ENCODE peak calls at places on chromosome 2, in six cellular contexts. One of them, this sample, is unnamed.

GRCh38 chr2:15769676-15770075 is 170.7 kb upstream of the MYCN start:
- DNase-seq in body of pancreas: no peak
- DNase-seq in GM06990: no peak
- DNase-seq in nephron progenitor cell: no peak
- DNase-seq in cardiac fibroblast: no peak
- DNase-seq in tibial artery: no peak
- DNase-seq in this sample: no peak

GRCh38 chr2:194383404-194383803 is 1273.6 kb upstream of the SLC39A10 start:
- DNase-seq in body of pancreas: no peak
- DNase-seq in GM06990: no peak
- DNase-seq in nephron progenitor cell: peak
- DNase-seq in cardiac fibroblast: peak
- DNase-seq in tibial artery: no peak
- DNase-seq in this sample: no peak

GRCh38 chr2:203718087-203718486 is 11.6 kb downstream of the CD28 start:
- DNase-seq in body of pancreas: no peak
- DNase-seq in GM06990: peak
- DNase-seq in nephron progenitor cell: no peak
- DNase-seq in cardiac fibroblast: peak
- DNase-seq in tibial artery: no peak
- DNase-seq in this sample: no peak

GRCh38 chr2:206962966-206963365 is 23.6 kb downstream of the CPO start:
- DNase-seq in body of pancreas: peak
- DNase-seq in GM06990: no peak
- DNase-seq in nephron progenitor cell: no peak
- DNase-seq in cardiac fibroblast: no peak
- DNase-seq in tibial artery: no peak
- DNase-seq in this sample: no peak

GRCh38 chr2:14530506-14530905 is 102.0 kb upstream of the LRATD1 start:
- DNase-seq in body of pancreas: no peak
- DNase-seq in GM06990: no peak
- DNase-seq in nephron progenitor cell: no peak
- DNase-seq in cardiac fibroblast: peak
- DNase-seq in tibial artery: no peak
- DNase-seq in this sample: no peak

GRCh38 chr2:42961385-42961800 is 169.0 kb upstream of the HAAO start:
- DNase-seq in body of pancreas: no peak
- DNase-seq in GM06990: no peak
- DNase-seq in nephron progenitor cell: peak
- DNase-seq in cardiac fibroblast: no peak
- DNase-seq in tibial artery: peak
- DNase-seq in this sample: no peak

GRCh38 chr2:48427552-48427951 is 102.4 kb upstream of the STON1 start:
- DNase-seq in body of pancreas: no peak
- DNase-seq in GM06990: no peak
- DNase-seq in nephron progenitor cell: no peak
- DNase-seq in cardiac fibroblast: no peak
- DNase-seq in tibial artery: no peak
- DNase-seq in this sample: no peak

GRCh38 chr2:136917281-136917680 is 151.9 kb downstream of the THSD7B start:
- DNase-seq in body of pancreas: no peak
- DNase-seq in GM06990: no peak
- DNase-seq in nephron progenitor cell: no peak
- DNase-seq in cardiac fibroblast: no peak
- DNase-seq in tibial artery: no peak
- DNase-seq in this sample: no peak

GRCh38 chr2:129178356-129178755 is 801.1 kb upstream of the RAB6C start:
- DNase-seq in body of pancreas: no peak
- DNase-seq in GM06990: no peak
- DNase-seq in nephron progenitor cell: no peak
- DNase-seq in cardiac fibroblast: no peak
- DNase-seq in tibial artery: peak
- DNase-seq in this sample: no peak

DNA sequence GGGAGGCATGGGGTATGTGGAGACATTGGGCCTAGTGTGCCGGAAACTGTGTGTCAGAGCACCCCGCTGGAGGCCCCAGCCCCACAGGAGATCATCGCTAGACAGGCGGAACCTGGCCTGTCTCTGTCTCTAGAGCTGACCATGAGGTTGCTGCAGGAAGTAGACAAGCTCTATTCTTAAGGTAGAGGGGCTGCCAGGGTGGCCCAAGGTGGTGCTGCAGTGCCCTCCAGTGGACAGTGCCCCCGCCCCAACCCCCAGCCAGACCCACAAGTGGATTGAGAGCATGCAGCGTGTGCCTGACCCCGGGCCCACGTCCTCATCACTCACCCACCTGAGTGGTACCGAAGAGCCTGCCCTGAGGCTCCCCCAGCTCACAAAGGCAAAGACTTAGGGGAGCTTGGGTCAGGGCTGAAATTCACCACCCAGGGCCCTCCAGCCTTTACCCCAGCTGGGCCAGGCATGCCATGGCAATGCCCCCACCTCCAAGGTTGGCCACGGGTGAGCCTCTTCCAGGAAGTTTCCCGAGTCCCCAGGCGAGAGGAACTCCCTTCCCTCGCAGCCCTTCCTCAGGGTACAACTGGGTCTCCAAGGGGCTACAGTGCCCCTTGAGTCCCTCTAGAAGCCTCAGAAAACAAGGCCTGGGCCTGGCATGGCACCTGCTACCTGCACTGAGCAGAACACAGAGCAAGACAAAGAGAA is 155.0 kb downstream of the TTC32 start:
- DNase-seq in body of pancreas: no peak
- DNase-seq in GM06990: peak
- DNase-seq in nephron progenitor cell: peak
- DNase-seq in cardiac fibroblast: no peak
- DNase-seq in tibial artery: no peak
- DNase-seq in this sample: peak
- TF ChIP-seq CTCF in body of pancreas: no peak
- TF ChIP-seq CTCF in GM06990: peak
- TF ChIP-seq CTCF in nephron progenitor cell: peak
- TF ChIP-seq CTCF in cardiac fibroblast: peak
- TF ChIP-seq CTCF in tibial artery: no peak
- TF ChIP-seq CTCF in this sample: peak

DNA sequence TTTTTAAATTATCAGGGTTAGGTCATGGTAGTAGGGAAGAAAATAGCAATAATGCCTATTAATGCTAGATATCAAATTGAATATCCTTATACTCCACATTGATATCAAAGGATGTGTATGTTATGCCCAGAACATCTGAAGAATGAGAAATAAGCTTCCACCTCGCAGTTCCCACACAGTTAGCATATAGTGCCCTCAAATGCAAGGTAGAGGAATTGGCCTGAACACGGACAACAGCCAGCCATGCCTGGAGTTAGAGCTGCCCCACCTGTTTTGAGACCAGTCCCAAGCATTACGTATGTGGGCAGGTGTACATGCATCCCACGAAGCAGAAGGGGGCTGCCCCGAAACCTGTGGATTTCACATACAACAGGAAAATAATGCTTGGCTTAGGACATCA is 79.6 kb downstream of the SUMO1 start:
- DNase-seq in body of pancreas: no peak
- DNase-seq in GM06990: no peak
- DNase-seq in nephron progenitor cell: no peak
- DNase-seq in cardiac fibroblast: peak
- DNase-seq in tibial artery: no peak
- DNase-seq in this sample: peak
- TF ChIP-seq CTCF in body of pancreas: no peak
- TF ChIP-seq CTCF in GM06990: no peak
- TF ChIP-seq CTCF in nephron progenitor cell: no peak
- TF ChIP-seq CTCF in cardiac fibroblast: peak
- TF ChIP-seq CTCF in tibial artery: no peak
- TF ChIP-seq CTCF in this sample: no peak

GRCh38 chr2:81839780-81840179 is 1535.2 kb upstream of the LRRTM1 start:
- DNase-seq in body of pancreas: no peak
- DNase-seq in GM06990: no peak
- DNase-seq in nephron progenitor cell: no peak
- DNase-seq in cardiac fibroblast: no peak
- DNase-seq in tibial artery: no peak
- DNase-seq in this sample: no peak

GRCh38 chr2:81835318-81836000 is 1530.9 kb upstream of the LRRTM1 start:
- DNase-seq in body of pancreas: no peak
- DNase-seq in GM06990: no peak
- DNase-seq in nephron progenitor cell: no peak
- DNase-seq in cardiac fibroblast: peak
- DNase-seq in tibial artery: no peak
- DNase-seq in this sample: no peak
- TF ChIP-seq CTCF in body of pancreas: no peak
- TF ChIP-seq CTCF in GM06990: no peak
- TF ChIP-seq CTCF in nephron progenitor cell: no peak
- TF ChIP-seq CTCF in cardiac fibroblast: no peak
- TF ChIP-seq CTCF in tibial artery: no peak
- TF ChIP-seq CTCF in this sample: no peak

GRCh38 chr2:191115391-191115790 is 35.4 kb downstream of the STAT4 start:
- DNase-seq in body of pancreas: no peak
- DNase-seq in GM06990: peak
- DNase-seq in nephron progenitor cell: no peak
- DNase-seq in cardiac fibroblast: peak
- DNase-seq in tibial artery: no peak
- DNase-seq in this sample: no peak

GRCh38 chr2:191112448-191112901 is 38.3 kb downstream of the STAT4 start:
- DNase-seq in body of pancreas: no peak
- DNase-seq in GM06990: no peak
- DNase-seq in nephron progenitor cell: no peak
- DNase-seq in cardiac fibroblast: no peak
- DNase-seq in tibial artery: no peak
- DNase-seq in this sample: no peak

GRCh38 chr2:191113761-191114160 is 37.0 kb downstream of the STAT4 start:
- DNase-seq in body of pancreas: no peak
- DNase-seq in GM06990: no peak
- DNase-seq in nephron progenitor cell: no peak
- DNase-seq in cardiac fibroblast: no peak
- DNase-seq in tibial artery: no peak
- DNase-seq in this sample: no peak

GRCh38 chr2:191114403-191114886 is 36.3 kb downstream of the STAT4 start:
- DNase-seq in body of pancreas: no peak
- DNase-seq in GM06990: peak
- DNase-seq in nephron progenitor cell: no peak
- DNase-seq in cardiac fibroblast: peak
- DNase-seq in tibial artery: no peak
- DNase-seq in this sample: no peak

DNA sequence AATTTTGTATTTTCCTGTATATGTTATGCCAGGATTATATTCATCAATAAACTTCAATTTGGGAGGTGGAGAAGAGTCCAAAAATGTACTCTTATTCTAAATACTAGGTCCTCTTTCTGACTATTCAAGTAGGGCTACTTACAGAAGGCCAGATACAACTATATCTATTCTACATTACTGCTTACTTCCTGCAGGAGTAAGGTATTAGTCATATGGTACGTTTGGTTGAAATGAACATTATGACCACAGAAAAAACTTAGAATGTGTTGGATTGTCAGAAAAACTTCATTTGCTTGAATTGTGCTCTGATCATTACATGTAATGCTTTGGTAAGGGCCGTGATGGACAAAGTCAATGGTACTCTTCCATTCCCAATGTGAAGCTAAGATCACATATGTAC is 35.0 kb downstream of the STAT4 start:
- DNase-seq in body of pancreas: no peak
- DNase-seq in GM06990: no peak
- DNase-seq in nephron progenitor cell: no peak
- DNase-seq in cardiac fibroblast: peak
- DNase-seq in tibial artery: no peak
- DNase-seq in this sample: no peak
- TF ChIP-seq CTCF in body of pancreas: no peak
- TF ChIP-seq CTCF in GM06990: no peak
- TF ChIP-seq CTCF in nephron progenitor cell: no peak
- TF ChIP-seq CTCF in cardiac fibroblast: no peak
- TF ChIP-seq CTCF in tibial artery: no peak
- TF ChIP-seq CTCF in this sample: no peak

DNA sequence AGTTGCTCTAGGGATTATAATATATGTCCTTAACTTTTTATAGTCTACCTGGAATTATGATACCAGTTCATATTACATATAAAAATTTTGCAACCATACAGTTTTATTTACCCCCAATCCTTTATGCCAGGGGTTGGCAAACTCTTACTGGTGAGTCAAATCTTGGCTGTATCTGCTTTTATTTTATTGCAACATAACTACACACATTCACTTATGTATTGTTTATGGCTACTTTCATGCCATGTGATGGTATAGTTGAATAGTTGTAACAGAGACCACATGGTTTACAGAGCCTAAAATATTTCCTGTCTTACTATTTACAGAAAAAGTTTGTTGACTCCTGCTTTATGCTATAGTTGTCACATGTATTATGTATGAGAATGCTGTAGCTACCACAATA is 25.8 kb upstream of the DLX2 start:
- DNase-seq in body of pancreas: no peak
- DNase-seq in GM06990: no peak
- DNase-seq in nephron progenitor cell: no peak
- DNase-seq in cardiac fibroblast: peak
- DNase-seq in tibial artery: no peak
- DNase-seq in this sample: no peak
- TF ChIP-seq CTCF in body of pancreas: no peak
- TF ChIP-seq CTCF in GM06990: no peak
- TF ChIP-seq CTCF in nephron progenitor cell: no peak
- TF ChIP-seq CTCF in cardiac fibroblast: no peak
- TF ChIP-seq CTCF in tibial artery: no peak
- TF ChIP-seq CTCF in this sample: no peak

DNA sequence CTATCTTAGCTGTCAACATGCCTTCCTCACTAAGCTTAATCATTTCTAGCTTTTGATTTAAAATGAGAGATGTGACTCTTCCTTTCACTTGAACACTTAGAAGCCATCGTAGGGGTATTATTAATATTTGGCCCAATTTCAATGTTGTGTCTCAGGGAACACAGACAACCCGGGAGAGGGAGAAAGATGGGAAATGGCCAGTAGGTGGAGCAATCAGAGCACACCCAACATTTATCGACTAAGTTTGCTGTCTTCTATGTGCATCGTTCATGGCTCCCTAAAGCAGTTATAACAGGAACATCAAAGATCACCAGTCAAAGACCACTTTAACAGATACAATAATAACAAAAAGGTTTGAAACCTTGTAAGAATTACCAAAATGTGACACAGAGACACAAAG is 110.2 kb downstream of the OLA1 start:
- DNase-seq in body of pancreas: no peak
- DNase-seq in GM06990: no peak
- DNase-seq in nephron progenitor cell: no peak
- DNase-seq in cardiac fibroblast: peak
- DNase-seq in tibial artery: no peak
- DNase-seq in this sample: no peak
- TF ChIP-seq CTCF in body of pancreas: no peak
- TF ChIP-seq CTCF in GM06990: no peak
- TF ChIP-seq CTCF in nephron progenitor cell: no peak
- TF ChIP-seq CTCF in cardiac fibroblast: peak
- TF ChIP-seq CTCF in tibial artery: no peak
- TF ChIP-seq CTCF in this sample: no peak

GRCh38 chr2:150484006-150484405 is 3.5 kb downstream of the RND3 start:
- DNase-seq in body of pancreas: no peak
- DNase-seq in GM06990: no peak
- DNase-seq in nephron progenitor cell: no peak
- DNase-seq in cardiac fibroblast: peak
- DNase-seq in tibial artery: no peak
- DNase-seq in this sample: no peak

GRCh38 chr2:150484461-150484931 is 3.0 kb downstream of the RND3 start:
- DNase-seq in body of pancreas: no peak
- DNase-seq in GM06990: no peak
- DNase-seq in nephron progenitor cell: peak
- DNase-seq in cardiac fibroblast: peak
- DNase-seq in tibial artery: no peak
- DNase-seq in this sample: no peak

GRCh38 chr2:150485871-150486538 is 1.5 kb downstream of the RND3 start:
- DNase-seq in body of pancreas: peak
- DNase-seq in GM06990: peak
- DNase-seq in nephron progenitor cell: peak
- DNase-seq in cardiac fibroblast: peak
- DNase-seq in tibial artery: peak
- DNase-seq in this sample: peak

GRCh38 chr2:150486539-150487484 is 655 bp downstream of the RND3 start:
- DNase-seq in body of pancreas: peak
- DNase-seq in GM06990: no peak
- DNase-seq in nephron progenitor cell: peak
- DNase-seq in cardiac fibroblast: peak
- DNase-seq in tibial artery: peak
- DNase-seq in this sample: no peak

GRCh38 chr2:150485114-150485870 is 2.2 kb downstream of the RND3 start:
- DNase-seq in body of pancreas: peak
- DNase-seq in GM06990: peak
- DNase-seq in nephron progenitor cell: peak
- DNase-seq in cardiac fibroblast: peak
- DNase-seq in tibial artery: peak
- DNase-seq in this sample: peak
- TF ChIP-seq CTCF in body of pancreas: peak
- TF ChIP-seq CTCF in GM06990: peak
- TF ChIP-seq CTCF in nephron progenitor cell: no peak
- TF ChIP-seq CTCF in cardiac fibroblast: peak
- TF ChIP-seq CTCF in tibial artery: no peak
- TF ChIP-seq CTCF in this sample: no peak

This sample was measured in Calu3.